ENCODE peak calls at places on chromosomes 6 and 20, in ten cellular contexts. Y is foreskin fibroblast; O is lower lobe of right lung; R is CD8-positive, alpha-beta T cell; Q is prostate gland; T is Peyer's patch; C is ovary; Z is GM23248; H is stomach; X is A549. L is an unnamed sample.

GRCh38 chr20:13397300-13397724 is 176.2 kb downstream of the ISM1 start:
- DNase-seq in R (no peak), H (no peak), O (no peak), Q (no peak), Z (peak), X (no peak), Y (peak), C (no peak), T (no peak), L (no peak)

GRCh38 chr6:1792989-1793388 is 183.3 kb downstream of the FOXC1 start:
- DNase-seq in C (no peak), Y (peak), T (no peak), O (no peak), Q (no peak), Z (peak), H (no peak), X (peak), R (no peak), L (no peak)

GRCh38 chr6:121247386-121247785 is 86.9 kb downstream of the TBC1D32 start:
- DNase-seq in R (no peak), Q (no peak), H (no peak), O (no peak), T (no peak), Y (peak), X (no peak), Z (peak), C (no peak), L (no peak)

GRCh38 chr20:16575390-16576140 is 2.3 kb upstream of the KIF16B start:
- DNase-seq in O (peak), Q (no peak), C (no peak), H (no peak), Y (no peak), Z (no peak), T (no peak), X (peak), R (peak), L (no peak)

GRCh38 chr6:64691069-64691468 is 1016.0 kb downstream of the EYS start:
- DNase-seq in Y (no peak), H (no peak), X (no peak), R (no peak), Z (no peak), T (no peak), O (no peak), Q (no peak), C (no peak), L (no peak)

GRCh38 chr20:32505723-32506473 is 79.2 kb downstream of the NOL4L start:
- DNase-seq in O (no peak), X (no peak), C (no peak), Y (no peak), Q (no peak), T (no peak), R (no peak), Z (no peak), H (no peak), L (no peak)

GRCh38 chr6:64411226-64411625 is 775.6 kb downstream of the PHF3 start:
- DNase-seq in Q (no peak), H (no peak), C (no peak), Y (no peak), R (no peak), T (no peak), Z (peak), X (no peak), O (no peak), L (no peak)

GRCh38 chr6:23647045-23647444 is 479.0 kb upstream of the NRSN1 start:
- DNase-seq in T (no peak), R (no peak), Y (no peak), Q (no peak), H (no peak), O (no peak), X (no peak), Z (no peak), C (no peak), L (no peak)

GRCh38 chr20:20174089-20174835 is 121.9 kb downstream of the CFAP61 start:
- DNase-seq in R (no peak), Q (no peak), Y (no peak), Z (no peak), O (no peak), T (no peak), X (no peak), C (no peak), H (no peak), L (no peak)

GRCh38 chr6:139344186-139344963 is 30.1 kb downstream of the CITED2 start:
- DNase-seq in Y (no peak), Q (no peak), T (no peak), O (no peak), C (no peak), R (no peak), Z (no peak), X (no peak), H (no peak), L (peak)

GRCh38 chr6:47126647-47127339 is 84.7 kb upstream of the ADGRF1 start:
- DNase-seq in C (no peak), Q (no peak), T (peak), R (no peak), O (no peak), H (no peak), X (no peak), Z (no peak), Y (no peak), L (no peak)

GRCh38 chr6:105981002-105981887 is 104.9 kb upstream of the PRDM1 start:
- DNase-seq in Y (no peak), T (peak), R (peak), X (no peak), O (no peak), C (peak), Z (peak), H (no peak), Q (no peak), L (peak)

GRCh38 chr6:33763483-33763882 is 16.8 kb upstream of the IP6K3 start:
- DNase-seq in Z (no peak), R (no peak), Y (no peak), Q (no peak), T (no peak), C (no peak), H (no peak), O (no peak), X (no peak), L (peak)

GRCh38 chr6:18985958-18986357 is 598.8 kb downstream of the RNF144B start:
- DNase-seq in X (no peak), Y (no peak), H (no peak), Q (no peak), Z (no peak), C (no peak), R (no peak), T (no peak), O (no peak), L (no peak)

GRCh38 chr6:86683132-86683908 is 254.0 kb upstream of the HTR1E start:
- DNase-seq in Y (no peak), Z (no peak), R (no peak), O (no peak), C (no peak), H (no peak), T (no peak), Q (no peak), X (no peak), L (no peak)

GRCh38 chr20:25237610-25238318 is 10.1 kb upstream of the PYGB start:
- DNase-seq in T (peak), Y (peak), X (peak), C (no peak), O (no peak), Q (peak), H (no peak), R (no peak), Z (peak), L (no peak)

GRCh38 chr6:64860203-64860602 is 846.8 kb downstream of the EYS start:
- DNase-seq in Z (no peak), Q (no peak), R (no peak), C (no peak), X (no peak), Y (no peak), H (no peak), O (no peak), T (no peak), L (no peak)

GRCh38 chr6:41693866-41694265 is 41.5 kb downstream of the TFEB start:
- DNase-seq in T (no peak), X (no peak), Q (no peak), Z (no peak), H (no peak), C (no peak), R (no peak), Y (no peak), O (peak), L (no peak)

GRCh38 chr20:46293084-46293483 is 15.2 kb downstream of the CDH22 start:
- DNase-seq in R (no peak), O (no peak), X (peak), Q (no peak), Z (peak), C (no peak), T (no peak), H (no peak), Y (peak), L (no peak)

GRCh38 chr6:159184559-159184958 is 15.4 kb downstream of the FNDC1 start:
- DNase-seq in Z (peak), C (no peak), X (no peak), Y (peak), H (no peak), T (no peak), R (no peak), O (no peak), Q (no peak), L (no peak)

GRCh38 chr20:63448050-63448449 is 24.4 kb downstream of the KCNQ2 start:
- DNase-seq in H (no peak), O (no peak), Y (no peak), C (no peak), T (no peak), R (no peak), Z (no peak), Q (no peak), X (no peak), L (no peak)

GRCh38 chr6:32609731-32610640 is 20.3 kb upstream of the HLA-DRB1 start:
- DNase-seq in R (peak), Q (peak), Z (peak), H (no peak), O (no peak), Y (peak), X (peak), C (no peak), T (peak), L (peak)

GRCh38 chr6:137942736-137943135 is 75.7 kb downstream of the TNFAIP3 start:
- DNase-seq in T (no peak), Q (no peak), C (no peak), O (no peak), X (no peak), Z (no peak), R (no peak), H (no peak), Y (no peak), L (no peak)

GRCh38 chr6:105051941-105052471 is 95.1 kb downstream of the LIN28B start:
- DNase-seq in H (no peak), Q (no peak), X (no peak), Y (peak), R (no peak), T (no peak), Z (peak), C (no peak), O (no peak), L (no peak)

GRCh38 chr20:4192378-4193048 is 177.2 kb upstream of the RNF24 start:
- DNase-seq in C (no peak), Y (peak), T (no peak), Q (no peak), R (no peak), Z (peak), O (no peak), X (peak), H (no peak), L (no peak)

GRCh38 chr6:145067430-145067829 is 667.9 kb downstream of the EPM2A start:
- DNase-seq in X (no peak), Q (no peak), R (no peak), H (no peak), Y (peak), C (no peak), T (no peak), Z (peak), O (no peak), L (no peak)

GRCh38 chr20:17896247-17896723 is 72.3 kb downstream of the SNX5 start:
- DNase-seq in H (no peak), X (no peak), Z (peak), R (no peak), T (peak), O (no peak), C (no peak), Y (peak), Q (no peak), L (no peak)

GRCh38 chr20:34516038-34516873 is at the start of gene DYNLRB1:
- DNase-seq in R (peak), O (peak), Z (peak), C (peak), Q (peak), T (peak), Y (peak), X (peak), H (peak), L (peak)

GRCh38 chr6:70849348-70850069 is 107.4 kb downstream of the B3GAT2 start:
- DNase-seq in Z (no peak), Q (no peak), X (no peak), T (no peak), Y (no peak), O (no peak), H (no peak), R (no peak), C (no peak), L (no peak)

GRCh38 chr6:118781897-118782296 is 112.1 kb upstream of the ASF1A start:
- DNase-seq in Q (no peak), H (peak), R (no peak), O (no peak), Z (no peak), Y (no peak), X (no peak), T (no peak), C (no peak), L (no peak)

GRCh38 chr20:52311209-52311794 is 119.7 kb upstream of the ZFP64 start:
- DNase-seq in H (no peak), T (no peak), Y (no peak), Z (no peak), R (no peak), O (no peak), X (no peak), C (no peak), Q (no peak), L (no peak)

GRCh38 chr20:52318601-52319000 is 127.0 kb upstream of the ZFP64 start:
- DNase-seq in T (no peak), H (no peak), Q (no peak), Y (no peak), R (no peak), O (no peak), Z (no peak), X (no peak), C (no peak), L (no peak)

GRCh38 chr20:52312131-52312729 is 120.7 kb upstream of the ZFP64 start:
- DNase-seq in Q (peak), Y (peak), O (no peak), X (peak), R (peak), H (peak), Z (peak), C (peak), T (peak), L (no peak)

GRCh38 chr20:52313335-52313963 is 121.9 kb upstream of the ZFP64 start:
- DNase-seq in Z (peak), T (no peak), X (peak), R (no peak), Q (no peak), Y (peak), C (no peak), O (no peak), H (no peak), L (peak)
- H3K4me3 ChIP-seq in Z (peak), T (no peak), X (no peak), R (no peak), Q (no peak), Y (no peak), C (no peak), O (no peak), H (no peak), L (no peak)

DNA sequence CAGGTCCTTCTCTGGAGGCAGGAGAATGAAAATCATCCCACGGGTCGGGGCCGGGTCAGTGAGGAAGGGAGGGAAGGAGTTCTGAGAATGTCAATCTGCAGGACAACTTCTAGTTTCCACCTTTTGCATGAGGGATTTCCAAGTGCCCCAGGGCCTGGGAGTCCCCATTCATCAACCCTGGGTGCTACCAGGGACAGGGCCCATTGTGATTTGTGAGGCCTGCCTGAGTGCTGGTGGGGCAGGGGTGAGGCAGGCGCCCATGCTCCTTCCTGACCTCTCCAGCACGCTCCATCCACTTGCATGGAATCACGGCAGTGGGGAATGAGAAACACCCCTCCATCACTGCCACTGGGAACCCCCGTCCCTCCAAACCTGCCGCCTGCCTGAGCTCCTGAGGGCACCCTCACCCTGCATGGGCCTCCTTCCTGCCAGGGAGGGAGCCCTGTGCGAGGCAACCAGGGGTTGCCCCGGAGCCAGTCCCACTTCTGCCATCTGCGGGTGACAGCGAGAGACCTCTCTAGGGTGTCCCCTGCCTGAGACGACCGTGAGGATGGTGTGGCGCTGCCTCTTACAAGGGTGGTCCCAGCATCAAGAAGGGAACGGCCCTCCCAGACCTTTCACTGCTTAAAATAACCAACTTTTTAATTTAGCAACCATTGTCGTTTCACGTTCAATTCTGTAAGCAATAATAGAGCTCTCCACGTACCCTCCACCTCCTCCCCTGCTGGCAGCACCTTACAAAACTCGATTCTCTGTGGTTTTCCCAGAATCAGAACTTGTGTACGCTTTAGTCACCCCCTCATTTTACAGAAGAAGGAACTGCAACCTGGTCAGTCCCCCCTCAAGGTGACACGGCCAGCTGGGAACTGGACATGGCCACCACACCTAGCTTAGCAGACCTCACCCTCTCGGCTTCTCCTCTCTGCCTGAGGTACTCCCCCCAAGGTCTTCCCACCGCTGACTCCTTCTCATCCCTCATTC is 28.6 kb downstream of the PMEPA1 start:
- DNase-seq in C (no peak), X (no peak), Z (no peak), Y (no peak), O (no peak), Q (no peak), R (peak), H (no peak), T (peak), L (peak)
- H3K4me3 ChIP-seq in C (no peak), X (no peak), Z (no peak), Y (no peak), O (no peak), Q (no peak), R (no peak), H (no peak), T (no peak), L (no peak)

GRCh38 chr6:30452736-30453507 is 36.4 kb upstream of the HLA-E start:
- DNase-seq in O (no peak), Y (no peak), X (no peak), Q (no peak), T (no peak), Z (no peak), H (no peak), C (no peak), R (no peak), L (no peak)

GRCh38 chr6:30447237-30447636 is 42.1 kb upstream of the HLA-E start:
- DNase-seq in R (no peak), H (no peak), C (no peak), O (no peak), X (peak), Q (no peak), Y (no peak), T (no peak), Z (peak), L (no peak)

GRCh38 chr6:30446259-30446658 is 43.0 kb upstream of the HLA-E start:
- DNase-seq in H (no peak), R (no peak), C (no peak), T (no peak), Y (no peak), Z (no peak), X (no peak), O (no peak), Q (no peak), L (no peak)

GRCh38 chr6:30450908-30451818 is 38.1 kb upstream of the HLA-E start:
- DNase-seq in Q (no peak), O (peak), X (no peak), R (peak), Y (peak), H (peak), C (no peak), T (peak), Z (peak), L (peak)

GRCh38 chr6:30450548-30450907 is 38.8 kb upstream of the HLA-E start:
- DNase-seq in O (no peak), C (no peak), Q (no peak), T (no peak), Y (no peak), Z (no peak), H (no peak), X (no peak), R (no peak), L (no peak)
- H3K4me3 ChIP-seq in O (peak), C (no peak), Q (no peak), T (no peak), Y (no peak), Z (peak), H (no peak), X (no peak), R (peak), L (no peak)

DNA sequence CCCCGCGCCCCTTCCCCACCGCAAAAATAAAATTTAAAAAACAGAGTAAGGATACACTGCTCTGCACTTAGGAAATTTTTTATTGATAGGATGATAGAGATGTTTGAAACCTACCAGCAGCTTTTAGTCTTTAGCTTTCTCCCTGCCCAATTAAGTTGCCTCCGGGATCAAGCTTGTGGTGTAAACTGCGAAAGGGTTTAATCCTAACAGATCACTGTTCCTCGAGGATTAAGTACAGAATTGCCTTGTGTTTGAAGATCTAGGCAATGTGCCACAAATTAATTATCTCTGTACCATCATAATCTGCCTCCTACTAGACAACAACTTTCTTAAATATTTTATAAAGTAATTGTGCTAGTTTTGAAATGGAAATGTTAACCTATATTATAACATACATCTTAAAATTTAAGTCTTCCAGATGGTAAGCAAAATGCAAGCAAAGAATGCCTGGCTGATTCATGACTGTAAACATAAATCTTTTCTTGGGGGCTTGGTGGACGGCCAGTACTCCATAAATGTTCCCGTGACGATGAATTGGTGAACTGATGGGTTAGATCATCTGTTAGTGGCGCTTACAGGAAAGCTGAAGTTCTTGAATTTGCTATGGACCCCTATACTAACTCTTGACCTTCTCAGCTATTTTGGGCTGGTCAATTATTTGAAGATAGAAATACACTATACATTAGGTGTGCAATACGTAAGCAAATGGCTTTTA is 58.0 kb upstream of the ARHGAP18 start:
- DNase-seq in Z (no peak), T (no peak), R (no peak), H (no peak), Q (no peak), Y (no peak), C (no peak), X (no peak), O (no peak), L (no peak)
- H3K4me3 ChIP-seq in Z (peak), T (no peak), R (no peak), H (no peak), Q (no peak), Y (peak), C (no peak), X (no peak), O (peak), L (peak)

DNA sequence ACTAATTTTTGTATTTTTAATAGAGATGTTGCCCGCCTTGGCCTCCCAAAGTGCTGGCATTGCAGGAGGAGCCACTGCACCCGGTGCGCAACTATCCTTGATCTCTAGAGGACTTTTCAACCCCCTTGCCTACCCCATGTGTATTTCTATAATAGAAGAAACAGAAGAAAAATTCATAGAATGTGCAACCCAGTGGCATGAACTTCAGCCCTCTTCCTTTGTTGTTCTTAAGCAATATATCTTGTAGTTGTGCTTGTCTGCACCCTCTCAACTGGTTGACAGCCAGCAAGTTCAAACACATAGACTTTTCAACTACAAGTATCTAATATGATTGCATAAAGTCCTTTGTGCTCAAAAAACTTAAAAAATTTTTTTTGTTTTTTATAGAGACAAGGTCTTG is 72.3 kb upstream of the NCOA3 start:
- DNase-seq in H (no peak), C (no peak), O (no peak), R (no peak), X (no peak), Y (no peak), Q (no peak), T (no peak), Z (no peak), L (no peak)
- H3K4me3 ChIP-seq in H (no peak), C (no peak), O (no peak), R (no peak), X (no peak), Y (no peak), Q (no peak), T (no peak), Z (no peak), L (no peak)